ENCODE peak calls at places on chromosomes 16 and 17, in five cellular contexts. N, U, D, B and Q are unnamed samples.

GRCh38 chr17:40485851-40486512 is 15.4 kb downstream of the TNS4 start:
- DNase-seq in B (peak; percentile 100), D (peak; percentile 99), U (no peak), N (peak; percentile 95), Q (no peak)

GRCh38 chr16:68370921-68371651 is 60.3 kb downstream of the PRMT7 start:
- DNase-seq in U (peak; percentile 18), N (no peak), D (no peak), B (no peak), Q (peak; percentile 44)

GRCh38 chr17:42019509-42020404 is at the start of gene NKIRAS2:
- DNase-seq in D (peak; percentile 95), N (peak; percentile 98), B (peak; percentile 94), U (peak; percentile 93), Q (peak; percentile 89)

GRCh38 chr17:16488572-16488997 is 3.4 kb downstream of the LRRC75A start:
- DNase-seq in D (no peak), B (no peak), N (no peak), U (no peak), Q (no peak)

GRCh38 chr16:58348986-58349385 is 43.3 kb upstream of the GINS3 start:
- DNase-seq in D (peak; percentile 31), N (no peak), B (no peak), U (no peak), Q (no peak)

GRCh38 chr17:17928422-17929386 is 43.5 kb downstream of the TOM1L2 start:
- DNase-seq in D (no peak), U (no peak), B (no peak), N (no peak), Q (no peak)

GRCh38 chr16:74034862-74035261 is 261.8 kb upstream of the PSMD7 start:
- DNase-seq in N (peak; percentile 41), D (peak; percentile 20), B (peak; percentile 31), U (no peak), Q (no peak)

GRCh38 chr16:24677388-24677787 is 52.1 kb upstream of the TNRC6A start:
- DNase-seq in B (no peak), D (no peak), U (no peak), N (no peak), Q (no peak)